ENCODE peak calls at places on chromosomes 16 and 17, in eight cellular contexts. O is H1, G is HCT116, F is GM12878, I is HepG2, R is K562, S is SK-N-MC, Z is endothelial cell of umbilical vein. M is an unnamed sample.

GRCh38 chr16:4693956-4694663 is 748 bp downstream of the NUDT16L1 start:
- DNase-seq in R (peak), F (no peak), G (no peak), O (no peak), Z (peak), I (no peak), S (no peak), M (peak)

GRCh38 chr16:57245472-57246113 is 534 bp downstream of the ARL2BP start:
- DNase-seq in S (no peak), R (no peak), I (no peak), O (no peak), F (no peak), G (peak), Z (peak), M (peak)

GRCh38 chr17:6711681-6712057 is 1.5 kb downstream of the SLC13A5 start:
- DNase-seq in G (no peak), Z (no peak), O (no peak), I (peak), S (no peak), F (no peak), R (no peak), M (no peak)

GRCh38 chr17:75848523-75849303 is 4.5 kb upstream of the UNC13D start:
- DNase-seq in Z (peak), S (no peak), O (peak), R (peak), F (no peak), I (peak), G (peak), M (peak)

GRCh38 chr17:43662432-43663141 is 865 bp upstream of the MEOX1 start:
- DNase-seq in R (no peak), O (no peak), Z (no peak), F (peak), S (no peak), I (no peak), G (no peak), M (peak)

GRCh38 chr17:72719582-72720493 is 372.6 kb downstream of the SLC39A11 start:
- DNase-seq in O (no peak), S (no peak), I (no peak), R (no peak), G (no peak), Z (no peak), F (no peak), M (no peak)

GRCh38 chr17:10052414-10052813 is 146.0 kb downstream of the GAS7 start:
- DNase-seq in Z (no peak), I (no peak), S (no peak), G (no peak), O (no peak), F (peak), R (no peak), M (no peak)

GRCh38 chr17:66965801-66966528 is 1.5 kb downstream of the CACNG4 start:
- DNase-seq in G (no peak), F (no peak), R (no peak), S (no peak), Z (no peak), O (peak), I (no peak), M (peak)

GRCh38 chr17:75771334-75772281 is 6.6 kb upstream of the GALK1 start:
- DNase-seq in Z (no peak), G (no peak), S (no peak), R (no peak), I (peak), O (no peak), F (no peak), M (no peak)

GRCh38 chr17:34384822-34385605 is 22.0 kb upstream of the CCL1 start:
- DNase-seq in R (no peak), F (no peak), I (no peak), G (no peak), Z (peak), S (no peak), O (no peak), M (no peak)

GRCh38 chr16:70796301-70796700 is 4.7 kb downstream of the VAC14 start:
- DNase-seq in R (no peak), F (no peak), I (no peak), S (no peak), G (no peak), Z (no peak), O (no peak), M (no peak)

GRCh38 chr17:20310481-20310880 is 156.9 kb downstream of the LGALS9B start:
- DNase-seq in O (no peak), Z (no peak), S (no peak), R (no peak), G (no peak), F (no peak), I (no peak), M (no peak)

GRCh38 chr17:42698736-42699414 is 16.5 kb downstream of the CNTNAP1 start:
- DNase-seq in Z (no peak), F (no peak), O (no peak), I (no peak), S (no peak), R (peak), G (no peak), M (no peak)

GRCh38 chr17:80455328-80455710 is 21.1 kb downstream of the NPTX1 start:
- DNase-seq in G (peak), Z (no peak), F (no peak), S (no peak), O (no peak), I (peak), R (no peak), M (peak)

GRCh38 chr16:88770459-88771293 is 14.3 kb downstream of the PIEZO1 start:
- DNase-seq in G (peak), O (no peak), I (peak), R (peak), S (no peak), F (no peak), Z (peak), M (peak)

GRCh38 chr16:86405319-86405718 is 105.0 kb upstream of the FOXF1 start:
- DNase-seq in G (no peak), F (no peak), O (no peak), I (no peak), R (no peak), S (no peak), Z (peak), M (no peak)

GRCh38 chr17:29590261-29590978 is 972 bp upstream of the GIT1 start:
- DNase-seq in G (peak), S (no peak), I (no peak), F (no peak), O (peak), Z (no peak), R (no peak), M (no peak)

GRCh38 chr17:40686192-40686591 is 17.4 kb downstream of the KRT24 start:
- DNase-seq in Z (no peak), S (no peak), G (no peak), F (no peak), R (no peak), O (no peak), I (no peak), M (no peak)

GRCh38 chr17:21419299-21420239 is 43.4 kb downstream of the KCNJ12 start:
- DNase-seq in R (no peak), Z (no peak), I (no peak), F (no peak), O (no peak), S (no peak), G (no peak), M (no peak)

GRCh38 chr17:1108810-1109605 is 70.8 kb downstream of the ABR start:
- DNase-seq in R (no peak), S (no peak), Z (peak), O (peak), G (no peak), F (no peak), I (no peak), M (peak)
- TF ChIP-seq POLR2AphosphoS5 in R (no peak), S (no peak), Z (no peak), O (no peak), G (no peak), F (no peak), I (no peak), M (no peak)

GRCh38 chr17:36183001-36183810 is 6.8 kb upstream of the TBC1D3B start:
- DNase-seq in O (peak), I (peak), Z (no peak), F (no peak), R (peak), G (peak), S (no peak), M (peak)
- TF ChIP-seq EZH2 in O (peak), I (no peak), Z (no peak), F (no peak), R (no peak), G (no peak), S (peak), M (peak)

GRCh38 chr16:65312071-65312470 is 190.2 kb upstream of the CDH11 start:
- DNase-seq in Z (peak), O (no peak), G (no peak), R (no peak), F (no peak), S (no peak), I (no peak), M (no peak)

GRCh38 chr16:65314246-65315003 is 192.6 kb upstream of the CDH11 start:
- DNase-seq in R (no peak), O (no peak), G (no peak), S (no peak), F (no peak), Z (no peak), I (no peak), M (no peak)

GRCh38 chr16:65309294-65309850 is 187.5 kb upstream of the CDH11 start:
- DNase-seq in R (no peak), F (no peak), I (no peak), O (no peak), Z (no peak), S (no peak), G (no peak), M (no peak)

GRCh38 chr16:65315004-65315398 is 193.1 kb upstream of the CDH11 start:
- DNase-seq in R (no peak), S (no peak), G (no peak), O (no peak), I (no peak), F (no peak), Z (no peak), M (no peak)

GRCh38 chr16:65312795-65313194 is 190.9 kb upstream of the CDH11 start:
- DNase-seq in S (no peak), I (no peak), G (no peak), R (no peak), F (no peak), O (no peak), Z (no peak), M (no peak)
- TF ChIP-seq POLR2AphosphoS5 in S (no peak), I (no peak), G (no peak), R (no peak), F (no peak), O (no peak), Z (no peak), M (no peak)

GRCh38 chr17:78127888-78128615 is 503 bp downstream of the TMC6 start:
- DNase-seq in R (peak), F (no peak), S (no peak), O (no peak), I (peak), Z (no peak), G (no peak), M (peak)
- TF ChIP-seq EZH2 in R (no peak), F (no peak), S (no peak), O (no peak), I (no peak), Z (no peak), G (no peak), M (no peak)

DNA sequence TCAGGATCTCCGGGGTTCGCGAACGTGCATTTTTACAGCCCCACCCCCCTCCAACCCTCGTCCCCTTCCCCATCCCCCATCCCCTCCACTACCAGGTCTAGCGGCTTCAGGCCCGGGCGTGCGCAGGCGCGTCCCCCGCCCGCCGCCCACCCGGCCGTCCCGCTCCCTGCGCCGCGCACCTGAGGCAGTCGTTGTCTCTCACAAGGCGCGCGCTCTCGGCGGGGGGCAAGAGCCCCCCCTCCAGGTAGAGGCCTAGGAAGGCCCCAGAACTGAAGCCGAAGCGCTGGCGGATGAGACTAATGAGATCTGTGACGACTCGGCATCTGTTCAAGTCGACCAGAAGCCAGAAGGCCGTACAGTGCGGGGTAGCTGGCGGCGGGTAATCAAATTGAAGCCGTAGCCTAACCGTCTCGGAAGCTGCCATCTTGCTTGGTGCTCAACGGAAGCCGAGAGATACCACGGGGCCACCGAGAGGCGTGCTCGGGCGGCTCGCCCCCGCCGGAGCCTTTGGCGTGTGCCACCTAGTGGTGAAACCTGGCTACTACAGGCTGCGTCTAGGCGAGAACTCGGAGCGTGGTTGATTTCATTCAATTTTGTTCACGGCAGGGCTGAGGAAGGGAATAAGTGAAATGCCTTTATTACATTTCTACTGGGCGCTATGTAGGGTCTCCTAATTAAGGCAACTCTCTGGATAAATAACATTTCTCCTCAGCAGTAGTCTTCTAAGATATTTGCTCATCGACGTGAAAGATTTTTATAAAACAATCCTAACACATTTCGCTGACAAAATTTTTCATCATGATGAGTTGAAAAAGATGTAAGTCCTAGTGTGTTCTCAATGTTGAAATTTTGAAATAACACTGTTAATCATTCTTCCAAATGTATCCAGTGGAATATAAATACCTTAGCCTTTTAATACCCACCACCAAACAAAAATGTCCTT is at the start of gene COIL:
- DNase-seq in Z (peak), O (peak), G (peak), R (peak), S (peak), F (peak), I (peak), M (peak)
- TF ChIP-seq POLR2AphosphoS5 in Z (peak), O (peak), G (peak), R (peak), S (peak), F (peak), I (peak), M (peak)

GRCh38 chr17:49910858-49911204 is 58.2 kb upstream of the DLX4 start:
- DNase-seq in F (no peak), R (no peak), I (no peak), S (no peak), G (no peak), O (no peak), Z (no peak), M (peak)
- TF ChIP-seq EZH2 in F (no peak), R (no peak), I (no peak), S (no peak), G (no peak), O (no peak), Z (no peak), M (peak)

GRCh38 chr16:11499295-11500089 is 87.2 kb downstream of the LITAF start:
- DNase-seq in G (peak), F (no peak), I (no peak), R (no peak), Z (no peak), O (peak), S (no peak), M (peak)

GRCh38 chr16:11498683-11499082 is 88.0 kb downstream of the LITAF start:
- DNase-seq in F (no peak), I (no peak), O (no peak), G (no peak), S (no peak), R (no peak), Z (no peak), M (peak)

GRCh38 chr16:11497329-11497805 is 89.4 kb downstream of the LITAF start:
- DNase-seq in R (no peak), O (peak), S (no peak), F (peak), I (peak), G (peak), Z (peak), M (peak)

GRCh38 chr16:11495066-11495407 is 91.7 kb downstream of the LITAF start:
- DNase-seq in I (no peak), R (no peak), F (no peak), G (no peak), O (no peak), S (no peak), Z (peak), M (no peak)

GRCh38 chr16:11497851-11498289 is 88.8 kb downstream of the LITAF start:
- DNase-seq in R (no peak), F (no peak), I (peak), O (no peak), S (no peak), G (peak), Z (peak), M (no peak)
- TF ChIP-seq POLR2AphosphoS5 in R (no peak), F (no peak), I (no peak), O (no peak), S (no peak), G (peak), Z (no peak), M (no peak)

DNA sequence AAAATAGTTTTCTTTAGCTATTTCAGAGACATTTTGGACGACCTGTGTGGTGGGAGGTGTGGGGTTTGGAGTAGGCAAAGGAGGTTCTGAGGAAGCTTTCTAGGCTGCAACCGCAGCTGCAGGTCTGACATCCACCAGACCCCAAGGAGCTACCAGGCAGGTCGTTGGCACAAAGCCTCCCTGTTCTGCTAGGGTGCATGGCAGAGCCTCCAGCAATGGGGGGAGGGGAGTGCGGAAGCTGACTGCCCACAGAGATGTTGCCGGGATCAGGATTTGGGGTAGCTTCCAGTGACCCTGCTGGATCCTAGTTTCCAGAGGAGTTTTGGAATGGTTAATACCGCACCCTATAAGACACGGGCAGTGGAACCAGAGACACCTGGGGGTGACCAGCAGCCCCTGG is 58.4 kb downstream of the RAP1GAP2 start:
- DNase-seq in S (no peak), G (no peak), Z (no peak), F (no peak), I (no peak), O (no peak), R (no peak), M (peak)
- TF ChIP-seq EZH2 in S (no peak), G (no peak), Z (peak), F (no peak), I (no peak), O (no peak), R (no peak), M (no peak)

DNA sequence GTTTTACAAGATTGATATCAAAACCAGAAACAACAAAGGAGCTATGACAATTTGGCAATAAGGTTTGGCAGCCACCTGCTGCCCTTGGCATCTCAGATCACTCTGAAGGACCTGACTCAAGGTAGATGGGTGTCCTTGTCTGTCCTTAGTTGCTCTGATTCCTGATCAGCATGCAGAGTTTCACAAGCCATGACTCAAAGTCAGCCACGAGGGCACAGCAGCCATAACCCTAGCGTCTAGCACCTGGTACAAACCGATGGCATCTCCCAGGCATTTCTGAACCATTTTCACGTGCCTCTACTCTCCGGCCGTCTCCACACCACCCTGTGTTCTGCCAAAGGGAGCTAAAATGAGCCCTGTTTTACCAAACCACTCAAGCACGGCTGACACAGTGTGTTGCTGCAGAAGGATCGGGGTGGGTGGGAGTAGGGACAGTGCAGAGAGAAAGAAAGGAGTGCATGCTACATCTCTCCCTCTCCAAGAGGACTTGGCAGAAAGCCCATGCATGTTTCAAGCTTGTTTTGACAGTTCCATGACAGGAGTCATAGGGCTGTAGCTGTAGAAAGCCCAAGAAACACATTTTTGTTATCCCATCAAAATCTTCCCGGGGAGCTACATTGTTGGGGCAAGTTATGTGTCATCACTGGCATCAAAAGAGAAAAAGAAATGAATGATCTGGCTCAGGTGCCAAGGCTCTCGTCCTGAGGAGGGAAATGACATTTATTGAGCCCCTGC is 297.3 kb downstream of the ABCC12 start:
- DNase-seq in S (no peak), F (no peak), R (no peak), I (no peak), Z (no peak), O (no peak), G (no peak), M (no peak)
- TF ChIP-seq POLR2AphosphoS5 in S (no peak), F (no peak), R (no peak), I (no peak), Z (no peak), O (no peak), G (no peak), M (no peak)